ENCODE peak calls at places on chromosomes 11 and 22, in five cellular contexts. W is activated CD4-positive, alpha-beta T cell treated with anti-CD3 and anti-CD28 coated beads, Interleukin-2, amount 10 ng/mL, durations not matched to agents 24 days and 14 days; Z is tibial artery; C is stimulated activated CD8-positive, alpha-beta memory T cell treated with anti-CD3 and anti-CD28 coated beads, Interleukin-15, amount 100 ng/mL, for 1 hour; U is kidney. I is an unnamed sample.

GRCh38 chr11:112023104-112023503 is 2.1 kb upstream of the DLAT start:
- DNase-seq in W (peak), Z (no peak), C (no peak), U (no peak), I (no peak)

GRCh38 chr11:2566223-2567025 is 121.6 kb downstream of the KCNQ1 start:
- DNase-seq in W (no peak), Z (peak), C (no peak), U (peak), I (peak)

GRCh38 chr11:117918366-117919255 is 10.6 kb downstream of the TMPRSS13 start:
- DNase-seq in W (no peak), Z (peak), C (no peak), U (no peak), I (peak)

GRCh38 chr11:58059011-58059358 is 28.2 kb downstream of the OR6Q1 start:
- DNase-seq in W (no peak), Z (no peak), C (no peak), U (no peak), I (no peak)

GRCh38 chr11:26730711-26731460 is 9.0 kb upstream of the SLC5A12 start:
- DNase-seq in W (no peak), Z (no peak), C (no peak), U (no peak), I (no peak)

GRCh38 chr11:64247729-64248531 is 1.2 kb upstream of the PPP1R14B start:
- DNase-seq in W (no peak), Z (no peak), C (no peak), U (no peak), I (no peak)

GRCh38 chr11:119483341-119483880 is 60.4 kb upstream of the THY1 start:
- DNase-seq in W (no peak), Z (peak), C (no peak), U (no peak), I (peak)

GRCh38 chr11:92886243-92886905 is 83.1 kb upstream of the MTNR1B start:
- DNase-seq in W (peak), Z (no peak), C (no peak), U (no peak), I (no peak)

GRCh38 chr11:8056810-8057463 is 24.1 kb upstream of the TUB start:
- DNase-seq in W (no peak), Z (peak), C (no peak), U (no peak), I (peak)

GRCh38 chr22:45424241-45424731 is 10.8 kb downstream of the RIBC2 start:
- DNase-seq in W (no peak), Z (peak), C (no peak), U (peak), I (peak)

GRCh38 chr11:35334385-35335090 is 84.8 kb downstream of the SLC1A2 start:
- DNase-seq in W (no peak), Z (no peak), C (no peak), U (no peak), I (no peak)

GRCh38 chr11:112751763-112752162 is 209.5 kb upstream of the NCAM1 start:
- DNase-seq in W (no peak), Z (no peak), C (no peak), U (no peak), I (no peak)

GRCh38 chr11:122804161-122804560 is 34.1 kb upstream of the CRTAM start:
- DNase-seq in W (no peak), Z (no peak), C (no peak), U (no peak), I (no peak)

GRCh38 chr11:65917434-65918210 is 1.2 kb downstream of the C11orf68 start:
- DNase-seq in W (no peak), Z (no peak), C (no peak), U (peak), I (peak)

GRCh38 chr22:30863161-30863833 is 105.3 kb downstream of the MORC2 start:
- DNase-seq in W (no peak), Z (peak), C (no peak), U (no peak), I (peak)

GRCh38 chr22:23068096-23068831 is 2.1 kb upstream of the GNAZ start:
- DNase-seq in W (no peak), Z (peak), C (no peak), U (peak), I (peak)

GRCh38 chr11:26947379-26947844 is 46.5 kb upstream of the FIBIN start:
- DNase-seq in W (no peak), Z (peak), C (no peak), U (no peak), I (peak)

GRCh38 chr22:27843441-27843840 is 41.9 kb upstream of the MN1 start:
- DNase-seq in W (no peak), Z (no peak), C (no peak), U (no peak), I (peak)

GRCh38 chr11:64971421-64972233 is at the start of gene MAJIN:
- DNase-seq in W (peak), Z (peak), C (peak), U (peak), I (peak)